ENCODE peak calls at places on chromosomes 12 and 14, in five cellular contexts. L, B, S, P and U are unnamed samples.

GRCh38 chr12:7712841-7713442 is 1.7 kb downstream of the DPPA3 start:
- DNase-seq in B (no peak), L (no peak), S (no peak), P (no peak), U (no peak)

GRCh38 chr12:91384391-91384790 is 201.8 kb upstream of the DCN start:
- DNase-seq in L (no peak), P (no peak), S (no peak), B (no peak), U (no peak)

GRCh38 chr12:85424581-85425348 is 144.7 kb downstream of the ALX1 start:
- DNase-seq in B (no peak), S (peak; percentile 45), P (peak; percentile 63), L (no peak), U (peak; percentile 52)

GRCh38 chr12:68109001-68109400 is 50.5 kb downstream of the IFNG start:
- DNase-seq in B (no peak), P (no peak), S (no peak), L (no peak), U (no peak)

GRCh38 chr12:27101290-27101689 is 18.9 kb upstream of the C12orf71 start:
- DNase-seq in S (no peak), L (no peak), B (no peak), P (no peak), U (no peak)

GRCh38 chr12:92088802-92089201 is 56.8 kb downstream of the BTG1 start:
- DNase-seq in P (peak; percentile 30), B (no peak), S (no peak), L (no peak), U (no peak)

GRCh38 chr12:12008931-12009611 is 61.7 kb upstream of the BCL2L14 start:
- DNase-seq in L (no peak), S (no peak), P (peak; percentile 28), B (peak; percentile 28), U (no peak)

GRCh38 chr12:123113038-123113437 is 37.9 kb downstream of the PITPNM2 start:
- DNase-seq in S (no peak), L (no peak), P (no peak), B (no peak), U (no peak)

GRCh38 chr14:30227436-30227835 is 299.8 kb upstream of the PRKD1 start:
- DNase-seq in B (no peak), L (peak; percentile 21), S (no peak), P (peak; percentile 75), U (no peak)

GRCh38 chr14:79822034-79822433 is 389.3 kb downstream of the DIO2 start:
- DNase-seq in P (no peak), S (no peak), L (no peak), B (no peak), U (no peak)

GRCh38 chr12:113222730-113223531 is 1.7 kb downstream of the TPCN1 start:
- DNase-seq in L (peak; percentile 77), P (peak; percentile 87), S (peak; percentile 74), B (no peak), U (peak; percentile 72)

GRCh38 chr14:24055971-24056799 is 4.4 kb downstream of the CARMIL3 start:
- DNase-seq in B (no peak), P (no peak), L (no peak), S (no peak), U (no peak)

GRCh38 chr12:66132408-66132807 is 1.9 kb upstream of the LLPH start:
- DNase-seq in S (no peak), P (peak; percentile 56), L (peak; percentile 63), B (no peak), U (no peak)

GRCh38 chr14:101233391-101233790 is 327.9 kb upstream of the DIO3 start:
- DNase-seq in B (no peak), L (no peak), P (no peak), S (no peak), U (peak; percentile 5)

GRCh38 chr12:28550757-28551381 is 360.6 kb downstream of the CCDC91 start:
- DNase-seq in P (peak; percentile 82), L (peak; percentile 30), S (no peak), B (no peak), U (no peak)

GRCh38 chr12:28558232-28558631 is 368.0 kb downstream of the CCDC91 start:
- DNase-seq in L (no peak), B (no peak), P (no peak), S (no peak), U (no peak)

GRCh38 chr12:28555729-28556128 is 365.5 kb downstream of the CCDC91 start:
- DNase-seq in P (no peak), S (no peak), L (no peak), B (no peak), U (no peak)

GRCh38 chr12:28552472-28553061 is 362.3 kb downstream of the CCDC91 start:
- DNase-seq in P (no peak), B (no peak), L (no peak), S (no peak), U (no peak)
- H3K4me3 ChIP-seq in P (no peak overlapping the region), B (no peak overlapping the region), L (no peak overlapping the region), S (no peak overlapping the region), U (no peak overlapping the region)

DNA sequence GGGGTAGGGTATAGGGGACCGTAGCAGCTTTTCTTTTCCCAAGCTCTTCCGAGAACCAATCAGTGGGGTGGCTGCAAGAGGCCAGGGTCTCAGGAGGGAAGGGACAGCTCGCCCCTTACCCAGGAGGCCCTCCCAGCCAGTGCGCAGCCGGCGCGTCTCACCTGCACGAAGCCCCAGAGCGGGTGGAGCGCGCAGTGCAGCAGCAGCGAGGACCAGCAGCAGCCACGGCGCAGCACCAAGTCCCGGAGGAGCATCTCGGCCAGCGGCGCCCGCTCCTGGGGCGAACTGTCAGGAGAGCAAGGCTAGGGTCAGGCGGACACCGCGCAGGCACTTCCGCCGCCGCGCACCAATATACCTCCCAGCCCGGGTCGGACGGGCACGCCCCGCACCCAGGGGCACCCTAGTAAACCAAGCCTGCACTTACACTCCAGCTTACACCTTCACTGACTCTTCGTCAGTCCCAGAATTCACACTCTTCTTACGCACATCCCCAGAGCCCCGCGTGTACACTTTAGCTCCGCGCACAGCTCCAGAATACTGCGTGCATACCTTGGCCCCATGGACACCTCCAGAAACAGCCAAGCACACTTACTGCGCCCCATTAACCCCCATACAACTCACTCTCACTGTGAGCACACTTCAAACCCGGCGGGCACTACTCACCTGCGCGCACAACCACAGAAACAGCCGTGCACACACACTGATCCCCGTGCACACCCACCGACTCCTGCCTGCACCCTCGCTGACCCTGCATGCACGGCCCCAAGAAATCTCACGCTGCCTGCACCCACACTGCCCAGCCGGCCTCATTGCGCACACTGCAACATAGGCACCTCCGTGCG is 599 bp downstream of the PRIMA1 start:
- DNase-seq in P (no peak), S (no peak), B (no peak), L (no peak), U (no peak)
- H3K4me3 ChIP-seq in P (no peak overlapping the region), S (peak overlapping the region; percentile 68), B (no peak overlapping the region), L (no peak overlapping the region), U (peak overlapping the region; percentile 46)

GRCh38 chr12:94616217-94616729 is 34.1 kb downstream of the TMCC3 start:
- DNase-seq in P (no peak), L (no peak), B (no peak), S (peak; percentile 47), U (peak; percentile 62)

GRCh38 chr12:94614288-94614721 is 36.1 kb downstream of the TMCC3 start:
- DNase-seq in S (no peak), P (peak; percentile 17), B (no peak), L (no peak), U (peak; percentile 88)

GRCh38 chr12:94617101-94617500 is 33.3 kb downstream of the TMCC3 start:
- DNase-seq in S (no peak), P (no peak), B (no peak), L (no peak), U (no peak)

GRCh38 chr12:94618995-94619695 is 31.2 kb downstream of the TMCC3 start:
- DNase-seq in P (peak; percentile 46), S (no peak), B (no peak), L (peak; percentile 64), U (no peak)

GRCh38 chr12:94615284-94616216 is 34.8 kb downstream of the TMCC3 start:
- DNase-seq in B (no peak), P (no peak), S (peak; percentile 79), L (peak; percentile 6), U (peak; percentile 49)
- H3K4me3 ChIP-seq in B (no peak overlapping the region), P (peak overlapping the region; percentile 48), S (peak overlapping the region; percentile 17), L (no peak overlapping the region), U (peak overlapping the region; percentile 20)

DNA sequence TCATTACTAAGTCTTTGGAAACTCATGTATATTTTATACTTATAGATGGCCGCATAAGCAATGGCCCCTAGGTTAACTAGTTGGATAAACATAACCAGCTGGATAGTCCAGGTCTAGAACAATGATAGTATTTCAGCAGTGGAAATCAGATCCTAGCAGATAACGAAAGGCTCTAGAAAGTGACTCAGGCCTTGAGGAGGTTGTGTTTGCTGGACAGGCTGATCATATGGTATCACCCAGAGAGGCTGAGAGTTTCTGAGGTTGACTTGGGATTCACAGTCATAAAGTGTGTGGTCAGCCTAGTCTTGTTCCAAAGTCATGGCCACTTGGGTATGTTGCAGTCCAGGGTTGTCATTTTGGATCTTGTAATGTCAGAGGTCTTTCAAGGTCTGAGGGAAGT is 16.8 kb downstream of the FLVCR2 start:
- DNase-seq in S (no peak), P (no peak), B (no peak), L (no peak), U (no peak)
- H3K4me3 ChIP-seq in S (no peak overlapping the region), P (no peak overlapping the region), B (no peak overlapping the region), L (no peak overlapping the region), U (no peak overlapping the region)

GRCh38 chr14:99601301-99601945 is 2.6 kb downstream of the CCDC85C start:
- DNase-seq in L (no peak), B (no peak), P (peak; percentile 36), S (no peak), U (no peak)
- H3K4me3 ChIP-seq in L (peak overlapping the region; percentile 63), B (no peak overlapping the region), P (no peak overlapping the region), S (peak overlapping the region; percentile 80), U (peak overlapping the region; percentile 67)